ENCODE peak calls at places on chromosome 14, in seven cellular contexts. R, X, Q, H, D, I and F are unnamed samples.

GRCh38 chr14:69325646-69326265 is 65.8 kb downstream of the GALNT16 start:
- DNase-seq in R (no peak), X (peak), Q (no peak), H (no peak), D (no peak), I (no peak), F (peak)

GRCh38 chr14:53295985-53296582 is 143.0 kb upstream of the DDHD1 start:
- DNase-seq in R (peak), X (no peak), Q (peak), H (peak), D (peak), I (no peak), F (peak)

GRCh38 chr14:99735189-99736135 is 51.4 kb downstream of the CYP46A1 start:
- DNase-seq in R (no peak), X (peak), Q (no peak), H (no peak), D (no peak), I (no peak), F (no peak)

GRCh38 chr14:45070215-45070614 is 13.7 kb upstream of the PRPF39 start:
- DNase-seq in R (peak), X (no peak), Q (no peak), H (peak), D (no peak), I (no peak), F (no peak)

GRCh38 chr14:35385042-35385839 is 19.3 kb downstream of the NFKBIA start:
- DNase-seq in R (peak), X (peak), Q (no peak), H (peak), D (no peak), I (no peak), F (no peak)

GRCh38 chr14:77086017-77086727 is 11.9 kb upstream of the CIPC start:
- DNase-seq in R (peak), X (no peak), Q (peak), H (no peak), D (peak), I (no peak), F (no peak)

GRCh38 chr14:100406505-100407131 is 83.5 kb downstream of the SLC25A47 start:
- DNase-seq in R (peak), X (peak), Q (peak), H (peak), D (no peak), I (no peak), F (no peak)

GRCh38 chr14:64391113-64391725 is 3.1 kb downstream of the MTHFD1 start:
- DNase-seq in R (no peak), X (no peak), Q (no peak), H (no peak), D (no peak), I (no peak), F (no peak)

GRCh38 chr14:102655154-102655553 is 62.7 kb downstream of the RCOR1 start:
- DNase-seq in R (peak), X (no peak), Q (no peak), H (peak), D (no peak), I (peak), F (no peak)

GRCh38 chr14:100896369-100897060 is 7.0 kb downstream of the RTL1 start:
- DNase-seq in R (no peak), X (no peak), Q (no peak), H (no peak), D (no peak), I (no peak), F (no peak)

GRCh38 chr14:36067428-36068187 is 108.9 kb downstream of the PTCSC3 start:
- DNase-seq in R (no peak), X (no peak), Q (no peak), H (no peak), D (no peak), I (no peak), F (no peak)

GRCh38 chr14:20986811-20987210 is 3.0 kb upstream of the METTL17 start:
- DNase-seq in R (peak), X (peak), Q (no peak), H (peak), D (no peak), I (peak), F (peak)

GRCh38 chr14:58884442-58884841 is 246.7 kb downstream of the DACT1 start:
- DNase-seq in R (no peak), X (no peak), Q (no peak), H (no peak), D (peak), I (no peak), F (peak)

GRCh38 chr14:106459971-106460730 is 933.8 kb downstream of the TMEM121 start:
- DNase-seq in R (no peak), X (no peak), Q (peak), H (no peak), D (peak), I (no peak), F (peak)

GRCh38 chr14:55084648-55085441 is 33.4 kb downstream of the MAPK1IP1L start:
- DNase-seq in R (no peak), X (no peak), Q (no peak), H (no peak), D (no peak), I (no peak), F (no peak)

GRCh38 chr14:35482994-35483515 is 50.9 kb upstream of the INSM2 start:
- DNase-seq in R (no peak), X (no peak), Q (no peak), H (no peak), D (no peak), I (no peak), F (peak)

GRCh38 chr14:67240168-67240932 is 885 bp upstream of the PALS1 start:
- DNase-seq in R (peak), X (peak), Q (no peak), H (peak), D (no peak), I (peak), F (no peak)

GRCh38 chr14:38553586-38553985 is 297.7 kb upstream of the CLEC14A start:
- DNase-seq in R (no peak), X (no peak), Q (no peak), H (peak), D (no peak), I (no peak), F (no peak)

GRCh38 chr14:57259672-57260071 is 9.0 kb downstream of the EXOC5 start:
- DNase-seq in R (no peak), X (no peak), Q (no peak), H (no peak), D (no peak), I (no peak), F (no peak)

GRCh38 chr14:23054000-23054811 is 3.1 kb downstream of the CDH24 start:
- DNase-seq in R (no peak), X (no peak), Q (no peak), H (no peak), D (peak), I (no peak), F (no peak)

GRCh38 chr14:88437659-88438058 is 52.2 kb downstream of the SPATA7 start:
- DNase-seq in R (peak), X (no peak), Q (no peak), H (no peak), D (no peak), I (no peak), F (peak)

GRCh38 chr14:104870368-104871144 is 5.5 kb downstream of the CEP170B start:
- DNase-seq in R (no peak), X (peak), Q (no peak), H (no peak), D (peak), I (no peak), F (peak)

GRCh38 chr14:98962118-98962517 is 309.9 kb downstream of the BCL11B start:
- DNase-seq in R (no peak), X (no peak), Q (no peak), H (no peak), D (no peak), I (no peak), F (no peak)

GRCh38 chr14:22865424-22866215 is 5.9 kb upstream of the LRP10 start:
- DNase-seq in R (no peak), X (no peak), Q (no peak), H (no peak), D (no peak), I (no peak), F (peak)

GRCh38 chr14:82230748-82231147 is 697.1 kb upstream of the SEL1L start:
- DNase-seq in R (no peak), X (no peak), Q (no peak), H (no peak), D (no peak), I (no peak), F (no peak)

GRCh38 chr14:104387000-104387384 is 192.6 kb upstream of the C14orf180 start:
- DNase-seq in R (no peak), X (no peak), Q (no peak), H (no peak), D (no peak), I (no peak), F (no peak)

GRCh38 chr14:74038015-74038859 is 19.1 kb downstream of the BBOF1 start:
- DNase-seq in R (peak), X (no peak), Q (peak), H (peak), D (peak), I (peak), F (peak)

GRCh38 chr14:38254565-38255407 is 1.1 kb downstream of the CLEC14A start:
- DNase-seq in R (no peak), X (peak), Q (no peak), H (no peak), D (no peak), I (no peak), F (no peak)

GRCh38 chr14:69713976-69714716 is 52.8 kb upstream of the SRSF5 start:
- DNase-seq in R (no peak), X (no peak), Q (no peak), H (no peak), D (no peak), I (no peak), F (no peak)

GRCh38 chr14:37598973-37599526 is 3.6 kb downstream of the TTC6 start:
- DNase-seq in R (no peak), X (no peak), Q (no peak), H (no peak), D (no peak), I (no peak), F (no peak)